ENCODE peak calls at places on chromosomes 5 and 9, in four cellular contexts. Q is psoas muscle, E is dorsolateral prefrontal cortex, O is HCT116. N is an unnamed sample. For H3K27me3, the result is how much of the 10 kb centered on the place peaks cover.

GRCh38 chr9:135501261-135502167 is 1.0 kb downstream of the MRPS2 start:
- DNase-seq in Q (no peak), E (no peak), O (no peak), N (peak)

GRCh38 chr9:3490957-3491356 is 34.8 kb downstream of the RFX3 start:
- DNase-seq in Q (no peak), E (no peak), O (no peak), N (no peak)

GRCh38 chr5:58759745-58760144 is 176.9 kb downstream of the RAB3C start:
- DNase-seq in Q (no peak), E (no peak), O (no peak), N (no peak)

GRCh38 chr5:55708732-55709131 is 3.4 kb downstream of the SLC38A9 start:
- DNase-seq in Q (no peak), E (no peak), O (no peak), N (no peak)

GRCh38 chr9:110526426-110526825 is 53.1 kb downstream of the SVEP1 start:
- DNase-seq in Q (no peak), E (no peak), O (no peak), N (no peak)

GRCh38 chr5:119022017-119022745 is 33.8 kb upstream of the DTWD2 start:
- DNase-seq in Q (no peak), E (no peak), O (no peak), N (no peak)

GRCh38 chr9:107750741-107751521 is 261.4 kb upstream of the KLF4 start:
- DNase-seq in Q (peak), E (peak), O (peak), N (peak)

GRCh38 chr5:177403194-177403825 is 2.8 kb upstream of the PFN3 start:
- DNase-seq in Q (peak), E (peak), O (no peak), N (peak)

GRCh38 chr9:7936201-7936600 is 136.6 kb upstream of the DMAC1 start:
- DNase-seq in Q (no peak), E (no peak), O (no peak), N (no peak)

GRCh38 chr9:127705577-127706215 is 1.1 kb upstream of the CFAP157 start:
- DNase-seq in Q (no peak), E (no peak), O (no peak), N (no peak)

GRCh38 chr5:109062669-109063068 is 315.0 kb downstream of the FER start:
- DNase-seq in Q (no peak), E (no peak), O (no peak), N (no peak)

GRCh38 chr5:178149199-178149932 is 4.3 kb downstream of the NHP2 start:
- DNase-seq in Q (no peak), E (no peak), O (no peak), N (no peak)

GRCh38 chr9:119289740-119290139 is 79.5 kb downstream of the BRINP1 start:
- DNase-seq in Q (no peak), E (no peak), O (no peak), N (no peak)

GRCh38 chr5:174722500-174722899 is 1.9 kb upstream of the MSX2 start:
- DNase-seq in Q (no peak), E (no peak), O (no peak), N (no peak)
- H3K27me3 ChIP-seq in Q (under half), E (half or more), O (under half), N (under half)

GRCh38 chr5:83490203-83490602 is 18.7 kb downstream of the VCAN start:
- DNase-seq in Q (no peak), E (no peak), O (no peak), N (no peak)

GRCh38 chr5:83487155-83487554 is 15.6 kb downstream of the VCAN start:
- DNase-seq in Q (no peak), E (no peak), O (no peak), N (no peak)

GRCh38 chr5:83488271-83488670 is 16.7 kb downstream of the VCAN start:
- DNase-seq in Q (no peak), E (no peak), O (no peak), N (no peak)

GRCh38 chr5:83485842-83486241 is 14.3 kb downstream of the VCAN start:
- DNase-seq in Q (no peak), E (no peak), O (no peak), N (no peak)

DNA sequence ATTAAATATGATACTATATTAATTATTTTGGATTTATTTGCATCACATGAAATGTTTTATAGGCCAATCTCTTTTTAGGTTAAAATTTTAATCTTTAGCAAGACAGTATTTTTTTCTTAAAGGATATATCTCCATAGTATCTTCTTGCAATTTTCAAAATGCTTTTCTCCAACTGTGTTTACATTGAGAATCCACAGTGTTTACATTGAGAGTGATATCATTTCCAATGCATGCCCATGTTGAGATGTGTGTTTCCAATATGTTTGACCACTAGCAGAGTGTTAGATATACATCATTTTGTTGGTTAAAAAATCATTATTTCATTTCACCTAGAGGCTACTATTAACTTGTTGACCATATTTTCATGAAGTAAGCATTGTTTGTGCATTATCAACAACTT is 17.3 kb downstream of the VCAN start:
- DNase-seq in Q (no peak), E (no peak), O (no peak), N (no peak)
- H3K4me3 ChIP-seq in Q (no peak), E (no peak), O (no peak), N (no peak)

DNA sequence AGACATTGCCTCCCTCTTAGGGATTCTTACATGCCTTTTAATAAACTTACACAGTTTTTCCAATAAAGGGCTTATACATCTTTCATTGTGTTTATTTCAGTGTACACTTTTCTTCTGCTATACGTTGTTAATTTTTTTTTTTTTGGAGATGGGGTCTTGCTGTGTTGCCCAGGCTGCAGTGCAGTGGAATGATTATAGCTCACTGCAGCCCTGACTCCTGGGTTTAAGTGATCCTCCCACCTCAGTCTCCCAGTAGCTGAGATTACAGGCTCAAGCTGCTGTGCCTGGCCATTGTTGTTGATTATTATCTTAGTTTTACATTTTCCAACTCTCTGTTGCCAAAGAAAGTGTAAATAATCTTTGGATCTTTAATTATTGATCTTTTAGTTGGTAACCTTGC is 89.8 kb downstream of the GTF3C4 start:
- DNase-seq in Q (no peak), E (no peak), O (no peak), N (no peak)
- H3K27me3 ChIP-seq in Q (under half), E (under half), O (under half), N (under half)

GRCh38 chr9:21555911-21556310 is 73.8 kb upstream of the IFNE start:
- DNase-seq in Q (no peak), E (no peak), O (no peak), N (no peak)

GRCh38 chr9:21554813-21555212 is 72.7 kb upstream of the IFNE start:
- DNase-seq in Q (no peak), E (no peak), O (no peak), N (no peak)

GRCh38 chr9:21557428-21557768 is 75.3 kb upstream of the IFNE start:
- DNase-seq in Q (no peak), E (no peak), O (no peak), N (no peak)

GRCh38 chr9:21558079-21558478 is 76.0 kb upstream of the IFNE start:
- DNase-seq in Q (no peak), E (no peak), O (no peak), N (no peak)

GRCh38 chr9:21556581-21557427 is 74.7 kb upstream of the IFNE start:
- DNase-seq in Q (no peak), E (no peak), O (no peak), N (no peak)
- H3K4me3 ChIP-seq in Q (no peak), E (no peak), O (peak), N (no peak)

DNA sequence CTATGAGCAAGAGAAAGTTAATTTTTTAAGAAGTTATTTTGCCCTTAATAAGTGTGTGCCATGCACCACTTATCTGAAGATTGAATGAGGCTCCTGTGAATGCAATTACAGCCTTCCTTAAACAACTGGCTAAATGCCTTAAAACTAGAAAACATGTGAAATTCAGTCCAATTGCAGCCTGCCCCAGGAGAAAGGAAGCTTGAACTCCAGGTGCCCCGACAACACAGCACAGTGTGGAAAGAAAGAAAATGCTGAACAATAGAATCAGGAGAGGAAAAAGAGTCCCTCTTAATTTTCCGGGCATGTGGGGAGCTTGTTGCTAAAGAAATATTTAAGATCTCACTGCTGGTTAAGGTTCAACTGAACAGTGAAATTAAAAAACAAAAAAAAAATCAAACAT is 8.8 kb downstream of the LHFPL2 start:
- DNase-seq in Q (no peak), E (no peak), O (no peak), N (no peak)
- H3K27me3 ChIP-seq in Q (under half), E (under half), O (under half), N (under half)

GRCh38 chr9:77015291-77016048 is 4.0 kb upstream of the FOXB2 start:
- DNase-seq in Q (no peak), E (no peak), O (no peak), N (no peak)

GRCh38 chr9:77017505-77017894 is 2.0 kb upstream of the FOXB2 start:
- DNase-seq in Q (no peak), E (no peak), O (no peak), N (no peak)

GRCh38 chr9:77016526-77017504 is 2.6 kb upstream of the FOXB2 start:
- DNase-seq in Q (no peak), E (no peak), O (no peak), N (no peak)

GRCh38 chr9:77014597-77015263 is 4.7 kb upstream of the FOXB2 start:
- DNase-seq in Q (no peak), E (no peak), O (no peak), N (no peak)

GRCh38 chr9:77016111-77016525 is 3.3 kb upstream of the FOXB2 start:
- DNase-seq in Q (no peak), E (no peak), O (no peak), N (peak)
- H3K4me3 ChIP-seq in Q (peak), E (no peak), O (no peak), N (peak)

GRCh38 chr5:1767524-1768282 is 31.9 kb downstream of the MRPL36 start:
- DNase-seq in Q (no peak), E (no peak), O (no peak), N (peak)
- H3K27me3 ChIP-seq in Q (under half), E (under half), O (under half), N (under half)

GRCh38 chr5:141374627-141375026 is 936 bp downstream of the PCDHGA6 start:
- DNase-seq in Q (no peak), E (no peak), O (no peak), N (no peak)
- H3K4me3 ChIP-seq in Q (peak), E (peak), O (no peak), N (no peak)

GRCh38 chr5:83417884-83418283 is 53.7 kb upstream of the VCAN start:
- DNase-seq in Q (no peak), E (no peak), O (no peak), N (no peak)
- H3K27me3 ChIP-seq in Q (under half), E (under half), O (under half), N (under half)

N was measured in right cardiac atrium.